ENCODE peak calls at places on chromosomes 2 and 18, in six cellular contexts. C is gastrocnemius medialis, N is lower lobe of right lung, A is spleen, E is neural progenitor cell, K is left lung. D is an unnamed sample.

GRCh38 chr2:12440731-12441130 is 276.0 kb upstream of the TRIB2 start:
- DNase-seq in E (peak; percentile 39), N (no peak), K (no peak), C (no peak), A (no peak), D (no peak)

GRCh38 chr2:61984682-61985081 is 79.2 kb downstream of the COMMD1 start:
- DNase-seq in C (no peak), A (no peak), E (no peak), N (no peak), K (no peak), D (no peak)

GRCh38 chr2:199329466-199329865 is 128.3 kb downstream of the SATB2 start:
- DNase-seq in N (no peak), E (no peak), A (no peak), C (no peak), K (no peak), D (no peak)

GRCh38 chr2:12861344-12861942 is 144.7 kb downstream of the TRIB2 start:
- DNase-seq in E (no peak), N (no peak), A (no peak), K (no peak), C (no peak), D (no peak)

GRCh38 chr2:10548626-10549025 is 100.5 kb upstream of the ODC1 start:
- DNase-seq in N (no peak), A (no peak), E (no peak), K (no peak), C (no peak), D (no peak)

GRCh38 chr18:24397694-24398365 is at the start of gene OSBPL1A:
- DNase-seq in K (peak; percentile 97), A (peak; percentile 96), E (peak; percentile 98), C (peak; percentile 71), N (peak; percentile 97), D (peak; percentile 85)

GRCh38 chr2:212618636-212619035 is 80.0 kb upstream of the ERBB4 start:
- DNase-seq in K (no peak), A (no peak), E (no peak), C (no peak), N (no peak), D (no peak)

GRCh38 chr18:76495435-76496199 is 575 bp upstream of the ZNF516 start:
- DNase-seq in C (peak; percentile 49), A (peak; percentile 86), E (peak; percentile 79), K (no peak), N (no peak), D (no peak)

GRCh38 chr2:27441226-27441926 is 805 bp upstream of the KRTCAP3 start:
- DNase-seq in A (no peak), C (no peak), E (peak; percentile 4), K (no peak), N (no peak), D (no peak)

GRCh38 chr2:130799295-130799694 is 37.4 kb upstream of the ARHGEF4 start:
- DNase-seq in K (no peak), A (no peak), E (no peak), C (no peak), N (no peak), D (no peak)

GRCh38 chr2:198499539-198499938 is 695.1 kb downstream of the PLCL1 start:
- DNase-seq in N (no peak), A (peak; percentile 36), E (peak; percentile 11), K (peak; percentile 33), C (no peak), D (no peak)

GRCh38 chr2:31214638-31214915 is 2.7 kb downstream of the CAPN14 start:
- DNase-seq in C (no peak), K (no peak), A (no peak), E (no peak), N (no peak), D (no peak)

GRCh38 chr2:194363878-194364277 is 1293.1 kb upstream of the SLC39A10 start:
- DNase-seq in K (no peak), N (no peak), A (no peak), C (no peak), E (no peak), D (no peak)
- H3K4me3 ChIP-seq in K (no peak overlapping the region), N (no peak overlapping the region), A (no peak overlapping the region), C (no peak overlapping the region), E (no peak overlapping the region), D (no peak overlapping the region)

GRCh38 chr2:66582364-66582974 is 147.5 kb downstream of the MEIS1 start:
- DNase-seq in N (no peak), A (no peak), E (no peak), C (no peak), K (no peak), D (no peak)

GRCh38 chr2:66579494-66579893 is 144.6 kb downstream of the MEIS1 start:
- DNase-seq in N (no peak), K (no peak), E (no peak), A (no peak), C (no peak), D (no peak)

GRCh38 chr2:66582975-66583842 is 148.3 kb downstream of the MEIS1 start:
- DNase-seq in E (no peak), C (no peak), K (no peak), A (no peak), N (no peak), D (no peak)

GRCh38 chr2:66580343-66580954 is 145.5 kb downstream of the MEIS1 start:
- DNase-seq in A (no peak), N (no peak), E (no peak), C (no peak), K (no peak), D (no peak)

DNA sequence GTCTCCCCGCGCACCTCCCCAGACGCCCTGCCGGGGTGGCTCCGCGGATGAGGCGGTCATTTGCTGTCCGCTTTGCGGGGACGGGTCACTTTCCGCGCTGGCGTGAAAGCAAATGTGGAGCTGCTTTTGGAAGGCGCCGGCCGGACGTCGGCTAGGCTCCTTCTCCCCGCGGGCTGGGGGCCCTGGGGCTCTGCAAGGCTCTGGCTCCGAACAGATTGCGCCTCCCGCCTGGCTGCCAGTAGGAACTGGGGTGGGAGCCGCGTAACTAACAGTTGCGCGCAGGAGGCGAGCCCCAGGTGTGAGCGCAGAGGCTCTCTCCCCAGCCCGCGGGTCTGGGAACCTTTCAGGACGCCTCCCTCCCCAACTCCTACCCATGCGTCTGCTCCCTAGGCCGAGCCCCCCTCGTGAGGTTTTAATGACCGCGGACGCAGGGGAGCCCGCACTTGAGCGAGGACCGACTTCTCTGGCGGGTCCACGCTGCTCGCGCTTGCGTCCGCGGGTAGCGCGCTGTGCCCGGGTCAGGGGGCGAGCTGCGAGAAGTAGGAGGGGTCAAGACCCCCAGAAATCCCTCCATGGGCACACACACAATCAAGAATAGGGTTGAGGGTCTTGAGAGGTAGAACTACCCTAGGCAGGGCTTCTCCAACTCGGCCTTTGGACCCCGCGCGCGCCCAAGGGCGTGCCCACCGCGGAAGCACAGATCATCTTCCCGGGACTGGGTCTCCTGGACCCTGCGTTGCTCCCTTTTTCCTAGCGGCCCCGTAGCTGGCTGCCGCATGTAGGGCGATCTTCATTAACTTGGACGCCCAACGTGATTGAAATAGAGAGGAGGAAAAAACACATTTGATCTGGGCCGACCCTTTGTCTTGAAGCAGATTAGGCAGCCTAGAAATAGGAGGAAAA is 146.8 kb downstream of the MEIS1 start:
- DNase-seq in E (peak; percentile 61), A (peak; percentile 72), C (no peak), N (no peak), K (peak; percentile 36), D (no peak)
- TF ChIP-seq CTCF in E (no peak), A (no peak), C (no peak), N (no peak), K (no peak), D (no peak)

GRCh38 chr18:32126538-32126937 is 34.9 kb downstream of the RNF138 start:
- DNase-seq in N (no peak), A (no peak), C (no peak), K (no peak), E (no peak), D (no peak)
- H3K36me3 ChIP-seq in N (peaks cover 82% of the 10 kb centered on the region), A (peaks cover 35% of the 10 kb centered on the region), C (no peaks in the 10 kb centered on the region), K (no peaks in the 10 kb centered on the region), E (peaks cover 48% of the 10 kb centered on the region), D (peaks cover 38% of the 10 kb centered on the region)

GRCh38 chr2:149622343-149622742 is 34.8 kb upstream of the MMADHC start:
- DNase-seq in N (no peak), C (no peak), A (no peak), K (no peak), E (no peak), D (no peak)

GRCh38 chr2:149613712-149614111 is 26.1 kb upstream of the MMADHC start:
- DNase-seq in K (no peak), A (no peak), E (no peak), N (no peak), C (no peak), D (no peak)

GRCh38 chr2:149612122-149612521 is 24.5 kb upstream of the MMADHC start:
- DNase-seq in N (no peak), E (no peak), A (no peak), K (no peak), C (no peak), D (no peak)

GRCh38 chr2:149617057-149617456 is 29.5 kb upstream of the MMADHC start:
- DNase-seq in E (no peak), N (no peak), C (no peak), A (no peak), K (no peak), D (no peak)

GRCh38 chr2:149617476-149617875 is 29.9 kb upstream of the MMADHC start:
- DNase-seq in E (no peak), C (no peak), K (no peak), A (no peak), N (no peak), D (no peak)
- H3K4me3 ChIP-seq in E (no peak overlapping the region), C (no peak overlapping the region), K (no peak overlapping the region), A (no peak overlapping the region), N (no peak overlapping the region), D (no peak overlapping the region)

GRCh38 chr2:174180165-174180724 is 68.1 kb downstream of the OLA1 start:
- DNase-seq in N (no peak), E (peak; percentile 31), K (no peak), C (no peak), A (no peak), D (no peak)
- TF ChIP-seq CTCF in N (no peak), E (peak; percentile 33), K (no peak), C (no peak), A (no peak), D (no peak)

D was measured in ascending aorta.